ENCODE peak calls at places on chromosomes 6 and 20, in six cellular contexts. T is pancreas, U is DND-41, Y is mucosa of descending colon, M is endothelial cell, W is kidney epithelial cell. L is an unnamed sample.

GRCh38 chr6:136582702-136583471 is 32.7 kb upstream of the MAP7 start:
- DNase-seq in U (no peak), Y (no peak), W (no peak), T (no peak), M (no peak), L (peak)

GRCh38 chr20:55500130-55500529 is 505.2 kb downstream of the CBLN4 start:
- DNase-seq in U (no peak), M (no peak), W (no peak), Y (peak), T (no peak), L (no peak)

GRCh38 chr6:10205120-10205519 is 209.8 kb downstream of the TFAP2A start:
- DNase-seq in Y (no peak), W (no peak), M (no peak), T (no peak), U (no peak), L (no peak)

GRCh38 chr6:125099211-125100017 is 54.2 kb upstream of the TPD52L1 start:
- DNase-seq in W (no peak), U (no peak), Y (peak), T (peak), M (peak), L (peak)

GRCh38 chr6:31972709-31973350 is 892 bp upstream of the DXO start:
- DNase-seq in W (no peak), M (no peak), T (no peak), Y (no peak), U (no peak), L (peak)

GRCh38 chr6:168452685-168453377 is 11.8 kb downstream of the SMOC2 start:
- DNase-seq in U (no peak), W (no peak), M (no peak), T (no peak), Y (no peak), L (no peak)

GRCh38 chr6:30955367-30956042 is 14.7 kb downstream of the MUCL3 start:
- DNase-seq in T (peak), Y (peak), M (peak), W (no peak), U (peak), L (no peak)

GRCh38 chr6:11700118-11700718 is 78.4 kb downstream of the ADTRP start:
- DNase-seq in U (no peak), T (no peak), Y (no peak), M (no peak), W (no peak), L (peak)

GRCh38 chr6:5537967-5538366 is 276.7 kb downstream of the FARS2 start:
- DNase-seq in W (no peak), U (no peak), M (no peak), T (no peak), Y (no peak), L (no peak)

GRCh38 chr6:44056392-44057237 is 70.6 kb downstream of the MRPL14 start:
- DNase-seq in M (no peak), W (no peak), Y (peak), U (no peak), T (no peak), L (peak)

GRCh38 chr20:49579195-49579594 is 11.3 kb upstream of the PTGIS start:
- DNase-seq in Y (no peak), W (no peak), T (no peak), U (no peak), M (no peak), L (no peak)

GRCh38 chr6:70657706-70658105 is 10.0 kb upstream of the SMAP1 start:
- DNase-seq in T (no peak), M (no peak), U (no peak), Y (no peak), W (no peak), L (no peak)

GRCh38 chr20:45253260-45253659 is 1.1 kb downstream of the SLPI start:
- DNase-seq in T (no peak), U (no peak), W (no peak), M (no peak), Y (no peak), L (no peak)

GRCh38 chr6:35139924-35140524 is 1.1 kb downstream of the TCP11 start:
- DNase-seq in T (no peak), U (peak), W (no peak), M (peak), Y (peak), L (peak)

GRCh38 chr20:48273843-48274242 is 488.6 kb upstream of the SULF2 start:
- DNase-seq in U (no peak), Y (no peak), T (no peak), W (no peak), M (no peak), L (no peak)

GRCh38 chr6:16035488-16036080 is 93.3 kb upstream of the MYLIP start:
- DNase-seq in T (no peak), W (no peak), Y (no peak), U (no peak), M (no peak), L (no peak)
- TF ChIP-seq CTCF in T (no peak), W (no peak), Y (no peak), U (no peak), M (no peak), L (no peak)

GRCh38 chr20:728022-728944 is 40.0 kb downstream of the SLC52A3 start:
- DNase-seq in W (no peak), T (peak), Y (peak), U (no peak), M (peak), L (no peak)
- TF ChIP-seq CTCF in W (peak), T (peak), Y (no peak), U (peak), M (peak), L (peak)

GRCh38 chr20:57282691-57283361 is 16.4 kb upstream of the BMP7 start:
- DNase-seq in Y (no peak), M (no peak), W (no peak), T (no peak), U (no peak), L (no peak)
- TF ChIP-seq CTCF in Y (no peak), M (no peak), W (no peak), T (no peak), U (no peak), L (no peak)

GRCh38 chr20:8082025-8082424 is 50.0 kb upstream of the PLCB1 start:
- DNase-seq in Y (no peak), M (no peak), T (no peak), W (no peak), U (no peak), L (no peak)
- TF ChIP-seq CTCF in Y (no peak), M (peak), T (no peak), W (peak), U (peak), L (peak)

L was measured in mammary epithelial cell.